ENCODE peak calls at places on chromosomes 4 and X, in eight cellular contexts. One of them, this sample, is unnamed.

GRCh38 chrX:154472685-154473632 is 6.1 kb downstream of the LAGE3 start:
- DNase-seq in astrocyte: no peak
- DNase-seq in heart right ventricle: no peak
- DNase-seq in ovary: no peak
- DNase-seq in lung: no peak
- DNase-seq in cardiac muscle cell: no peak
- DNase-seq in thoracic aorta: no peak
- DNase-seq in upper lobe of right lung: no peak
- DNase-seq in this sample: no peak

GRCh38 chrX:134423606-134424005 is 36.4 kb upstream of the HPRT1 start:
- DNase-seq in astrocyte: peak
- DNase-seq in heart right ventricle: no peak
- DNase-seq in ovary: no peak
- DNase-seq in lung: no peak
- DNase-seq in cardiac muscle cell: peak
- DNase-seq in thoracic aorta: no peak
- DNase-seq in upper lobe of right lung: no peak
- DNase-seq in this sample: no peak

GRCh38 chr4:177250056-177250696 is 59.5 kb upstream of the NEIL3 start:
- DNase-seq in astrocyte: peak
- DNase-seq in heart right ventricle: peak
- DNase-seq in ovary: peak
- DNase-seq in lung: peak
- DNase-seq in cardiac muscle cell: peak
- DNase-seq in thoracic aorta: no peak
- DNase-seq in upper lobe of right lung: peak
- DNase-seq in this sample: peak

GRCh38 chr4:176383273-176384077 is 63.7 kb downstream of the SPCS3 start:
- DNase-seq in astrocyte: peak
- DNase-seq in heart right ventricle: no peak
- DNase-seq in ovary: no peak
- DNase-seq in lung: no peak
- DNase-seq in cardiac muscle cell: peak
- DNase-seq in thoracic aorta: no peak
- DNase-seq in upper lobe of right lung: no peak
- DNase-seq in this sample: no peak

GRCh38 chr4:82124365-82124764 is 249.4 kb downstream of the HNRNPD start:
- DNase-seq in astrocyte: no peak
- DNase-seq in heart right ventricle: no peak
- DNase-seq in ovary: no peak
- DNase-seq in lung: no peak
- DNase-seq in cardiac muscle cell: no peak
- DNase-seq in thoracic aorta: no peak
- DNase-seq in upper lobe of right lung: no peak
- DNase-seq in this sample: no peak

GRCh38 chrX:152641996-152642395 is 4.3 kb downstream of the GABRQ start:
- DNase-seq in astrocyte: no peak
- DNase-seq in heart right ventricle: no peak
- DNase-seq in ovary: no peak
- DNase-seq in lung: peak
- DNase-seq in cardiac muscle cell: peak
- DNase-seq in thoracic aorta: no peak
- DNase-seq in upper lobe of right lung: no peak
- DNase-seq in this sample: no peak

GRCh38 chr4:147793569-147793968 is 61.7 kb downstream of the ARHGAP10 start:
- DNase-seq in astrocyte: no peak
- DNase-seq in heart right ventricle: no peak
- DNase-seq in ovary: no peak
- DNase-seq in lung: no peak
- DNase-seq in cardiac muscle cell: no peak
- DNase-seq in thoracic aorta: no peak
- DNase-seq in upper lobe of right lung: no peak
- DNase-seq in this sample: no peak

GRCh38 chr4:88705805-88706518 is 8.3 kb upstream of the NAP1L5 start:
- DNase-seq in astrocyte: peak
- DNase-seq in heart right ventricle: no peak
- DNase-seq in ovary: no peak
- DNase-seq in lung: no peak
- DNase-seq in cardiac muscle cell: peak
- DNase-seq in thoracic aorta: no peak
- DNase-seq in upper lobe of right lung: no peak
- DNase-seq in this sample: no peak

GRCh38 chrX:20595928-20596550 is 329.3 kb upstream of the RPS6KA3 start:
- DNase-seq in astrocyte: peak
- DNase-seq in heart right ventricle: no peak
- DNase-seq in ovary: no peak
- DNase-seq in lung: no peak
- DNase-seq in cardiac muscle cell: peak
- DNase-seq in thoracic aorta: no peak
- DNase-seq in upper lobe of right lung: no peak
- DNase-seq in this sample: no peak

GRCh38 chrX:106613277-106613676 is 1.5 kb downstream of the RADX start:
- DNase-seq in astrocyte: no peak
- DNase-seq in heart right ventricle: no peak
- DNase-seq in ovary: no peak
- DNase-seq in lung: no peak
- DNase-seq in cardiac muscle cell: no peak
- DNase-seq in thoracic aorta: no peak
- DNase-seq in upper lobe of right lung: no peak
- DNase-seq in this sample: no peak

GRCh38 chr4:102825261-102826071 is 1.9 kb downstream of the UBE2D3 start:
- DNase-seq in astrocyte: peak
- DNase-seq in heart right ventricle: no peak
- DNase-seq in ovary: no peak
- DNase-seq in lung: peak
- DNase-seq in cardiac muscle cell: peak
- DNase-seq in thoracic aorta: no peak
- DNase-seq in upper lobe of right lung: no peak
- DNase-seq in this sample: peak

GRCh38 chr4:1413221-1413663 is 7.0 kb upstream of the NKX1-1 start:
- DNase-seq in astrocyte: no peak
- DNase-seq in heart right ventricle: no peak
- DNase-seq in ovary: no peak
- DNase-seq in lung: no peak
- DNase-seq in cardiac muscle cell: no peak
- DNase-seq in thoracic aorta: no peak
- DNase-seq in upper lobe of right lung: peak
- DNase-seq in this sample: no peak

GRCh38 chr4:1409806-1410425 is 3.7 kb upstream of the NKX1-1 start:
- DNase-seq in astrocyte: no peak
- DNase-seq in heart right ventricle: no peak
- DNase-seq in ovary: no peak
- DNase-seq in lung: no peak
- DNase-seq in cardiac muscle cell: no peak
- DNase-seq in thoracic aorta: no peak
- DNase-seq in upper lobe of right lung: peak
- DNase-seq in this sample: no peak

GRCh38 chr4:1412376-1413220 is 6.4 kb upstream of the NKX1-1 start:
- DNase-seq in astrocyte: no peak
- DNase-seq in heart right ventricle: no peak
- DNase-seq in ovary: no peak
- DNase-seq in lung: no peak
- DNase-seq in cardiac muscle cell: no peak
- DNase-seq in thoracic aorta: no peak
- DNase-seq in upper lobe of right lung: peak
- DNase-seq in this sample: no peak

GRCh38 chr4:1410491-1411325 is 4.5 kb upstream of the NKX1-1 start:
- DNase-seq in astrocyte: peak
- DNase-seq in heart right ventricle: peak
- DNase-seq in ovary: peak
- DNase-seq in lung: no peak
- DNase-seq in cardiac muscle cell: peak
- DNase-seq in thoracic aorta: no peak
- DNase-seq in upper lobe of right lung: peak
- DNase-seq in this sample: no peak

GRCh38 chr4:1411436-1412375 is 5.5 kb upstream of the NKX1-1 start:
- DNase-seq in astrocyte: no peak
- DNase-seq in heart right ventricle: no peak
- DNase-seq in ovary: no peak
- DNase-seq in lung: no peak
- DNase-seq in cardiac muscle cell: no peak
- DNase-seq in thoracic aorta: no peak
- DNase-seq in upper lobe of right lung: peak
- DNase-seq in this sample: no peak
- TF ChIP-seq CTCF in astrocyte: no peak
- TF ChIP-seq CTCF in heart right ventricle: no peak
- TF ChIP-seq CTCF in ovary: no peak
- TF ChIP-seq CTCF in lung: no peak
- TF ChIP-seq CTCF in cardiac muscle cell: no peak
- TF ChIP-seq CTCF in thoracic aorta: no peak
- TF ChIP-seq CTCF in upper lobe of right lung: no peak
- TF ChIP-seq CTCF in this sample: no peak

DNA sequence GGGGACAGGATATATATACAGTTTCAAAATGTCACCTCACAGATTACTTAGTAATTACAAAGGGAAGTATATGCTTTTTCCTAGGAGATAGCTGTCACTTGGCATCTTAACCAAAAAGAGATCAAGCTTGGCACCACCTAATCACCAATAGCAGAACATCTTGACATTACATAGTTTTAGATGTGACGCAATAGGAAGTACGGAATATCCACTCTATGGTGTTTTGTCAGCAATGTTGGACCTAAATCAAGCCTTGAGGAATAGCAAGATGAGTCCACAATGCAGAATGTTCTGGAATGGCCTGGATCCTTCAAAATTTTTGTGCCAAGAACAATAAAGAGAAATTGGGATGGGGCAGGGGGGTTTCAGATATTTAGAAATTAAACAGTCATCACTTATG is 1488.2 kb downstream of the FSTL5 start:
- DNase-seq in astrocyte: no peak
- DNase-seq in heart right ventricle: no peak
- DNase-seq in ovary: no peak
- DNase-seq in lung: no peak
- DNase-seq in cardiac muscle cell: no peak
- DNase-seq in thoracic aorta: no peak
- DNase-seq in upper lobe of right lung: no peak
- DNase-seq in this sample: no peak
- H3K27ac ChIP-seq in astrocyte: no peak
- H3K27ac ChIP-seq in heart right ventricle: no peak
- H3K27ac ChIP-seq in ovary: no peak
- H3K27ac ChIP-seq in lung: no peak
- H3K27ac ChIP-seq in cardiac muscle cell: no peak
- H3K27ac ChIP-seq in thoracic aorta: no peak
- H3K27ac ChIP-seq in upper lobe of right lung: no peak
- H3K27ac ChIP-seq in this sample: no peak

GRCh38 chrX:120308558-120308957 is 2.7 kb downstream of the TMEM255A start:
- DNase-seq in astrocyte: no peak
- DNase-seq in heart right ventricle: peak
- DNase-seq in ovary: peak
- DNase-seq in lung: no peak
- DNase-seq in cardiac muscle cell: no peak
- DNase-seq in thoracic aorta: no peak
- DNase-seq in upper lobe of right lung: no peak
- DNase-seq in this sample: no peak

GRCh38 chrX:120311632-120312000 is 355 bp upstream of the TMEM255A start:
- DNase-seq in astrocyte: peak
- DNase-seq in heart right ventricle: no peak
- DNase-seq in ovary: no peak
- DNase-seq in lung: no peak
- DNase-seq in cardiac muscle cell: no peak
- DNase-seq in thoracic aorta: no peak
- DNase-seq in upper lobe of right lung: no peak
- DNase-seq in this sample: no peak

GRCh38 chrX:120309873-120310730 is 1.2 kb downstream of the TMEM255A start:
- DNase-seq in astrocyte: peak
- DNase-seq in heart right ventricle: no peak
- DNase-seq in ovary: peak
- DNase-seq in lung: no peak
- DNase-seq in cardiac muscle cell: no peak
- DNase-seq in thoracic aorta: no peak
- DNase-seq in upper lobe of right lung: no peak
- DNase-seq in this sample: no peak

GRCh38 chrX:120310861-120311631 is at the start of gene TMEM255A:
- DNase-seq in astrocyte: no peak
- DNase-seq in heart right ventricle: peak
- DNase-seq in ovary: peak
- DNase-seq in lung: no peak
- DNase-seq in cardiac muscle cell: peak
- DNase-seq in thoracic aorta: no peak
- DNase-seq in upper lobe of right lung: peak
- DNase-seq in this sample: no peak

DNA sequence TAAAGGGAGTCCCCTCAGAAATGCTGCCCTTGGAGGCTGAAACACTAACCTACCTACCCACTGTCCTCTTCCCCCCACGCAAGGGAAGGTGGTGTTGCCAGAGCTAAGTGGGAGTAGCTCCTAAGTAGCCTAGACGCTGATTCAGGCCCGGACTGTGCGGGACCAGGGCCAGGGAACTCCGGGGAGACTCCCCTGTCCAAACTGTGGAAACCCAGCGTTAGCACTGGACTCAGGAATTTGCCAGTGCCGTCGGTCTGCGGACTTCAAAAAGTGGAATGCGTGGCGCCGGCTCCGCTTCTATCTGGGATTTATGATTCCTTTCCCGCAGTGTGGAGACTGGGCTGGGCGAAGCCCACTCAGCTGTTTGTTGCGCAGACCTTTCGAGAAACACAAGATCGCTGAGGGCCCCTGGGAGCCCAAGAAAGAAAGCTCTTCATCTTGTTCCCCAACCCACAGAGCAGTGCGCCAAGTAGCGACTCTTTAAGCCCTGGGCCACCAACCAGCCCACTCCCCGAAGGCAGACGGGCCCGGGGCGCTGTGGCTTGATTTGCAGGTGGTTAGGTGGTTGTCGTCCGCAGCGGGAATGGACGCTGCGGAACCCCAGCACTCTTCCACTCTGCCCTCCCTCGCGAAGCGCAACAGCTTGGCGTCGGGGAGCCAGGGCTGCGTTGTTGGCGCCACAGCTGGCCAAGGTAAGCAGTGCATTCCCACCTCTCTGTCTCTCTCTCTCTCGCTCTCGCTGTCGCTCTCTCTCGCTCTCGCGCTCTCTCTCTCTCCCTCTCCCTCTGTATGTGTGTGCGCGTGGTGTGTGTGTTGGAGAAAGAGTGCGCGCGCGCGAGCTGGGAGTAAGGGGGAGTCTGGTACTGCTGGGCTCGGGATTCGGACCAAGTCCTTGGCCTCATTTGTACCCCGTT is 2.0 kb downstream of the TMEM255A start:
- DNase-seq in astrocyte: peak
- DNase-seq in heart right ventricle: peak
- DNase-seq in ovary: peak
- DNase-seq in lung: peak
- DNase-seq in cardiac muscle cell: peak
- DNase-seq in thoracic aorta: peak
- DNase-seq in upper lobe of right lung: peak
- DNase-seq in this sample: peak
- H3K4me3 ChIP-seq in astrocyte: peak
- H3K4me3 ChIP-seq in heart right ventricle: peak
- H3K4me3 ChIP-seq in ovary: peak
- H3K4me3 ChIP-seq in lung: peak
- H3K4me3 ChIP-seq in cardiac muscle cell: peak
- H3K4me3 ChIP-seq in thoracic aorta: peak
- H3K4me3 ChIP-seq in upper lobe of right lung: peak
- H3K4me3 ChIP-seq in this sample: no peak

DNA sequence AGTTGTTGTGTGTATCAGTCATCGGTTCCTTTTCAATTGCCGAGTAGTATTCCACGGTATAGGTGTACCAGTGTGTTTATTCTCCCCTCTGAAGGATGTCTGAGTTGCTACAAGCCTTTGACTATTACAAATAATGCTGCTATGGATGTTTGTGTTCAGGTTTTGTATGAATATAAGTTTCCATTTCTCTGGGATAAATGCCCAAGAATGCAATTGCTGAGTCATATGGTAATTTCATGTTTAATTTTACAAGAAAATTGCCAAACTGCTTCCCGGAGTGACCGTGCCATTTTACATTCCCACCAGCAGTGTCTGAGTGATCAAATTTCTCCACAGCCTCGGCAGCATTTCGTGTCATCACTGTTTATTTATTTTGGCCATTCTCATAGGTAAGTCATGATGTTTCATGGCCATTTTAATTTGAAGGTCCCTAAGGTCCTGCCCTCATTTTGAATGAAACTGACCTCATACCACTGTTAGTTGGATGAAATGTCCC is 73.9 kb downstream of the IRF2 start:
- DNase-seq in astrocyte: peak
- DNase-seq in heart right ventricle: no peak
- DNase-seq in ovary: no peak
- DNase-seq in lung: no peak
- DNase-seq in cardiac muscle cell: peak
- DNase-seq in thoracic aorta: peak
- DNase-seq in upper lobe of right lung: no peak
- DNase-seq in this sample: peak
- TF ChIP-seq CTCF in astrocyte: peak
- TF ChIP-seq CTCF in heart right ventricle: no peak
- TF ChIP-seq CTCF in ovary: no peak
- TF ChIP-seq CTCF in lung: no peak
- TF ChIP-seq CTCF in cardiac muscle cell: peak
- TF ChIP-seq CTCF in thoracic aorta: peak
- TF ChIP-seq CTCF in upper lobe of right lung: no peak
- TF ChIP-seq CTCF in this sample: peak

This sample was measured in AG04450.